ENCODE peak calls at places on chromosomes 5 and 9, in seven cellular contexts. R is pancreas, D is NT2/D1, U is OCI-LY7, I is left ventricle myocardium inferior, V is kidney epithelial cell, P is coronary artery. C is an unnamed sample.

GRCh38 chr5:148897842-148898241 is 71.4 kb downstream of the ADRB2 start:
- DNase-seq in R (no peak), D (no peak), U (no peak), I (no peak), V (no peak), P (no peak), C (no peak)

GRCh38 chr9:87725356-87725899 is 491 bp upstream of the CTSL start:
- DNase-seq in R (no peak), D (no peak), U (no peak), I (peak), V (no peak), P (no peak), C (no peak)

GRCh38 chr5:132489871-132490483 is 596 bp downstream of the IRF1 start:
- DNase-seq in R (peak), D (no peak), U (peak), I (peak), V (no peak), P (peak), C (peak)

GRCh38 chr5:180631549-180632392 is 17.6 kb downstream of the FLT4 start:
- DNase-seq in R (no peak), D (no peak), U (no peak), I (no peak), V (no peak), P (no peak), C (no peak)

GRCh38 chr5:12292610-12293204 is 388.5 kb upstream of the CTNND2 start:
- DNase-seq in R (no peak), D (peak), U (peak), I (no peak), V (no peak), P (no peak), C (peak)

GRCh38 chr5:34699155-34700077 is 43.3 kb downstream of the RAI14 start:
- DNase-seq in R (peak), D (no peak), U (no peak), I (no peak), V (no peak), P (no peak), C (no peak)

GRCh38 chr5:104177651-104178050 is 615.1 kb upstream of the NUDT12 start:
- DNase-seq in R (no peak), D (no peak), U (no peak), I (no peak), V (no peak), P (no peak), C (no peak)

GRCh38 chr9:118992813-118993747 is 376.2 kb downstream of the BRINP1 start:
- DNase-seq in R (no peak), D (no peak), U (no peak), I (no peak), V (no peak), P (no peak), C (no peak)

GRCh38 chr9:105297442-105298097 is 53.1 kb downstream of the SLC44A1 start:
- DNase-seq in R (no peak), D (no peak), U (no peak), I (no peak), V (no peak), P (no peak), C (no peak)

GRCh38 chr5:92998456-92998855 is 582.6 kb downstream of the NR2F1-AS1 start:
- DNase-seq in R (no peak), D (no peak), U (no peak), I (no peak), V (no peak), P (no peak), C (no peak)

GRCh38 chr9:79592736-79593493 is 21.1 kb downstream of the TLE4 start:
- DNase-seq in R (no peak), D (no peak), U (no peak), I (no peak), V (no peak), P (no peak), C (no peak)

GRCh38 chr9:129557192-129558036 is 63.5 kb downstream of the C9orf50 start:
- DNase-seq in R (peak), D (peak), U (no peak), I (no peak), V (no peak), P (no peak), C (peak)

GRCh38 chr5:128062172-128062746 is 21.3 kb upstream of the SLC12A2 start:
- DNase-seq in R (no peak), D (no peak), U (no peak), I (no peak), V (peak), P (no peak), C (no peak)

GRCh38 chr5:136446565-136446964 is 81.2 kb upstream of the TRPC7 start:
- DNase-seq in R (no peak), D (no peak), U (no peak), I (no peak), V (no peak), P (no peak), C (no peak)

GRCh38 chr5:125311743-125312142 is 565.3 kb upstream of the ZNF608 start:
- DNase-seq in R (no peak), D (no peak), U (no peak), I (no peak), V (peak), P (no peak), C (no peak)

DNA sequence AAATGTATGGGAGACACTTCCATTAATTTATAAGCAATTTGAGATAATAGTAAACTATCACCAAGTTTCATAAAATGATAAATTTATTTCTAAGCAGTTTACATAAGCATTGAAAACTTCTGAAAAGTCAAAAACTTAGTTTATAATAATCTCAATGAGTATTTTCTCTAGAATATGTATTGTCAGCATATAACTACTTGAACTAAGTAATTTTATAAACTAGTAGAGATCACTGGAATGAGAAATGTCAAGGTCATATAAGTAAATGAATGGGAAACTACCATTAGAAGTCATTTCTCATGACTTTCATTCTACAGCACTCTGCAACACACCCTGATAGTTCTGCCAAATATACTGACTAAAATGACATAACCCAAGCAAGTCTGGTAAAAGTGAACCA is 3.4 kb downstream of the TBCA start:
- DNase-seq in R (no peak), D (no peak), U (no peak), I (no peak), V (no peak), P (no peak), C (no peak)
- H3K4me3 ChIP-seq in R (no peak), D (no peak), U (peak), I (peak), V (no peak), P (no peak), C (no peak)

GRCh38 chr9:94791431-94791830 is 64.9 kb downstream of the AOPEP start:
- DNase-seq in R (no peak), D (no peak), U (no peak), I (no peak), V (no peak), P (no peak), C (no peak)
- H3K4me3 ChIP-seq in R (no peak), D (no peak), U (no peak), I (no peak), V (no peak), P (no peak), C (no peak)

GRCh38 chr9:133143639-133144141 is 20.0 kb downstream of the GBGT1 start:
- DNase-seq in R (no peak), D (no peak), U (no peak), I (no peak), V (no peak), P (no peak), C (no peak)
- H3K4me3 ChIP-seq in R (no peak), D (peak), U (no peak), I (peak), V (no peak), P (peak), C (peak)

GRCh38 chr5:37552770-37553719 is 173.9 kb downstream of the WDR70 start:
- DNase-seq in R (no peak), D (no peak), U (no peak), I (no peak), V (no peak), P (no peak), C (no peak)
- H3K4me3 ChIP-seq in R (no peak), D (no peak), U (no peak), I (no peak), V (no peak), P (no peak), C (no peak)

GRCh38 chr5:30831605-30832004 is 361.9 kb upstream of the CDH6 start:
- DNase-seq in R (no peak), D (no peak), U (no peak), I (no peak), V (no peak), P (no peak), C (no peak)
- H3K4me3 ChIP-seq in R (no peak), D (no peak), U (no peak), I (no peak), V (no peak), P (no peak), C (no peak)

GRCh38 chr9:14347408-14348224 is 33.7 kb upstream of the NFIB start:
- DNase-seq in R (peak), D (no peak), U (no peak), I (peak), V (no peak), P (peak), C (no peak)
- H3K4me3 ChIP-seq in R (peak), D (peak), U (no peak), I (peak), V (peak), P (peak), C (peak)

C was measured in WERI-Rb-1.